ENCODE peak calls at places on chromosomes 12 and 14, in four cellular contexts. S is K562, L is HepG2, T is GM12878. C is an unnamed sample.

GRCh38 chr12:121748571-121749265 is 36.2 kb downstream of the TMEM120B start:
- DNase-seq in L (peak), S (peak), T (no peak), C (peak)

GRCh38 chr14:80291099-80291498 is 79.8 kb upstream of the DIO2 start:
- DNase-seq in T (no peak), L (no peak), S (no peak), C (no peak)

GRCh38 chr14:23028800-23029199 is 5.9 kb downstream of the PSMB5 start:
- DNase-seq in L (no peak), S (no peak), T (no peak), C (no peak)

GRCh38 chr12:718756-719138 is 33.6 kb upstream of the WNK1 start:
- DNase-seq in S (no peak), T (no peak), L (no peak), C (no peak)

GRCh38 chr12:70241845-70242244 is 1.4 kb upstream of the CNOT2 start:
- DNase-seq in T (no peak), L (no peak), S (no peak), C (no peak)

GRCh38 chr12:88243886-88244491 is 101.9 kb downstream of the TMTC3 start:
- DNase-seq in T (no peak), S (no peak), L (no peak), C (no peak)

GRCh38 chr14:77654001-77654431 is 37.6 kb upstream of the SPTLC2 start:
- DNase-seq in T (no peak), L (no peak), S (no peak), C (no peak)

GRCh38 chr12:94754653-94755052 is 104.3 kb upstream of the TMCC3 start:
- DNase-seq in L (no peak), S (no peak), T (no peak), C (no peak)

GRCh38 chr14:72663956-72664650 is 229.8 kb downstream of the DPF3 start:
- DNase-seq in T (no peak), S (no peak), L (no peak), C (no peak)

GRCh38 chr12:56521590-56522371 is at the start of gene RBMS2:
- DNase-seq in T (no peak), S (peak), L (peak), C (peak)

GRCh38 chr14:81455344-81455743 is 55.2 kb upstream of the STON2 start:
- DNase-seq in T (no peak), S (no peak), L (no peak), C (no peak)

GRCh38 chr14:105064721-105065143 is 498 bp downstream of the GPR132 start:
- DNase-seq in T (no peak), L (peak), S (no peak), C (no peak)

GRCh38 chr12:92065664-92066063 is 80.0 kb downstream of the BTG1 start:
- DNase-seq in L (no peak), T (no peak), S (no peak), C (no peak)

GRCh38 chr12:92070864-92071445 is 74.7 kb downstream of the BTG1 start:
- DNase-seq in T (no peak), L (peak), S (no peak), C (peak)

GRCh38 chr12:92073123-92073522 is 72.5 kb downstream of the BTG1 start:
- DNase-seq in S (no peak), T (no peak), L (no peak), C (no peak)

GRCh38 chr12:92068441-92068840 is 77.2 kb downstream of the BTG1 start:
- DNase-seq in S (no peak), L (peak), T (no peak), C (no peak)

DNA sequence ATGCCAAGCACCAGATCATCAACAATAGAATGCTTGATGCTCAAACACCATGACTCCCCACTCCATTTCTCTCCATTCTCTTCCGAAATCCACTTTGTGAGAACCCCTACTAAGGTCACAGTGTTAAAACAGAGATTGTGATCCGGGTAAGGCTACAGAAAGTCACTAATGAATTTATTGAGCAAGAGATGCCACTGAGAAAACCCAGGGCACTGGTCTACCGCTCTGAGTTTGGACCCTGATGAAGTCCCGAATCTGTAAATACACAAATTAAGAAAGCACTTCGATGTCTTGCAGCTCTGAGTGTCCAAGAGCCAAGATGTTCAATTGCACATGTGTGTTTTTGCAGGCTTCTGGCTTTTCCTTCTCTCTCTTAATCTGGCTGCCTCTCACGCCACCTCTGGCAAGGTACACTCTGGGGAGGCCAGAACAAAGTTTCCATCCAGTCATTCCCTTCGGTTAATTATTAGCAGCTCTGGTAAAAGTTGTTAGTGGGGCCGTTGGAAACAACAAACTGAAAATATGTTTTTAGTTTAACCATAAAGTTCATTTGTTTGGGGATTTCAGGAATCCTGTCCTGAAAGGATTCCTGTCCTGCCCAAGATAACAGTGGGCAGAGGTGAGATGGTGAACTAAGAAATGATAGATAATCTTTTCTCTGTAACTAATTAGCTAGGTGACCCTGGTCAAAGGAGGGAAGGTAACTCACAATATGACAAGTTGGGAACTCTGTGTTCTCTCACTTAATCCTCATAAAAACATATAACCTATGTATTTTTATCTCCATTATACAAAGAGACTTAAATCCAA is 75.4 kb downstream of the BTG1 start:
- DNase-seq in S (no peak), T (no peak), L (peak), C (peak)
- H3K4me3 ChIP-seq in S (no peak), T (no peak), L (peak), C (no peak)

GRCh38 chr12:24905431-24905830 is 43.5 kb downstream of the BCAT1 start:
- DNase-seq in L (no peak), T (no peak), S (no peak), C (no peak)
- TF ChIP-seq POLR2AphosphoS2 in L (no peak), T (no peak), S (no peak), C (no peak)

GRCh38 chr14:101991336-101991735 is 27.0 kb downstream of the DYNC1H1 start:
- DNase-seq in T (peak), S (no peak), L (no peak), C (no peak)
- H3K4me3 ChIP-seq in T (peak), S (no peak), L (no peak), C (no peak)

GRCh38 chr12:71592841-71593240 is 70.8 kb downstream of the ZFC3H1 start:
- DNase-seq in L (no peak), T (no peak), S (no peak), C (no peak)

GRCh38 chr12:71589478-71589881 is 74.2 kb downstream of the ZFC3H1 start:
- DNase-seq in T (no peak), S (no peak), L (no peak), C (no peak)

GRCh38 chr12:71599213-71599612 is 64.4 kb downstream of the ZFC3H1 start:
- DNase-seq in T (no peak), S (no peak), L (no peak), C (no peak)

GRCh38 chr12:71591601-71592000 is 72.0 kb downstream of the ZFC3H1 start:
- DNase-seq in S (no peak), L (no peak), T (no peak), C (no peak)

GRCh38 chr12:71594214-71594948 is 69.3 kb downstream of the ZFC3H1 start:
- DNase-seq in S (peak), L (peak), T (no peak), C (peak)
- TF ChIP-seq POLR2AphosphoS2 in S (no peak), L (no peak), T (no peak), C (no peak)

GRCh38 chr12:43795716-43796282 is 10.3 kb downstream of the TWF1 start:
- DNase-seq in L (peak), T (no peak), S (no peak), C (peak)
- H3K4me3 ChIP-seq in L (no peak), T (no peak), S (no peak), C (no peak)

DNA sequence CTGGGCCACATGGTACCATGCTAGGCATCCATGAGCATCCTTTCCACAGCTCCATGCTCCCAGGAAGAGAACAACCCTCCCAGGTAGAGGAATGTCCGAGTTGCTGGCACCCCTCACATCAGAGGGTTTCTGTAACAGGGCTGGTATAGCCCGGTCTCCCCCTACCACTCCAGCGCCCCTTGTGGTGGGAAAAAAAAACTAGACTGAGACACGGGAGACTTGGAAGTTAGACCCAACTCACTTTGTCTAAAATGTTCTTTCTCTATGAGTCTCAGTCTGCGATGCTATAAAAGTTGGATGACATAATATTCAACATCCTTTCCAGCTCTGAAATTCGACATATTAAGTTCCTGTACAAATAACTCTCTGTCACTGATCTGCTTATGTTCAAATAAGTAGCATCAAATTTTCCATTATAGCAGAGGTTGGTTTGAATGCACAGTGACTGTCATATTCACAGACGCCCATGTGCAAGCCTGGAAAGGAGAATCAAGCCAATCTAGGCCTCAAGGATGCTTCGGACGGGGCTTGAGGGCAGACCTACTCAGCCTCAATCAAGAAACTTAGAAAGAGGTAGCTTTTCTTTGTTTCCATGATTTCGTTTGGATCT is 25.7 kb upstream of the TC2N start:
- DNase-seq in S (peak), T (no peak), L (peak), C (no peak)
- TF ChIP-seq POLR2AphosphoS2 in S (no peak), T (no peak), L (no peak), C (no peak)

DNA sequence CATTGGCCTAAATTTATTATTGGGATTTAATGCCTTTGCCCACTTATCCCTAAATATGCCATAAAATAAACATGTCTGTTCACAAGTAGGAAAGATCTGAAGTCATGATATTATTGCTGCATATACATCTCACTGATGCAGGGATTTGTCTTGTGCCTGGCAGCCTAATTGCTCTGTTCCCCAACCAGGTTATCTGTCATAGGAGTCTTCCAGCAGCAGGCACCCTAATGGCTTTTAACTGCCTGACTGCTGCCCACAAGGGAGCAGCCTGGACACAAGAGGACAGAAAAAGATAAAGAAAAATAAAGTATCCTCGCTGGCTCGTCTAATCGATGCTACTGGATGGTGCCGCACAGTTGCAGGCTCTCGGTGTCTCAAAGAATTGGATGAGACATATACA is 337.6 kb upstream of the FAR2 start:
- DNase-seq in T (no peak), L (no peak), S (no peak), C (no peak)
- H3K4me3 ChIP-seq in T (no peak), L (no peak), S (no peak), C (no peak)

GRCh38 chr14:61101803-61102548 is 120.9 kb downstream of the SLC38A6 start:
- DNase-seq in T (no peak), S (no peak), L (no peak), C (no peak)

GRCh38 chr14:61104358-61104757 is 123.3 kb downstream of the SLC38A6 start:
- DNase-seq in S (no peak), T (no peak), L (no peak), C (no peak)

GRCh38 chr14:61102549-61103466 is 121.8 kb downstream of the SLC38A6 start:
- DNase-seq in L (peak), T (no peak), S (peak), C (no peak)

GRCh38 chr14:61106627-61107147 is 125.6 kb downstream of the SLC38A6 start:
- DNase-seq in L (no peak), T (no peak), S (no peak), C (no peak)

DNA sequence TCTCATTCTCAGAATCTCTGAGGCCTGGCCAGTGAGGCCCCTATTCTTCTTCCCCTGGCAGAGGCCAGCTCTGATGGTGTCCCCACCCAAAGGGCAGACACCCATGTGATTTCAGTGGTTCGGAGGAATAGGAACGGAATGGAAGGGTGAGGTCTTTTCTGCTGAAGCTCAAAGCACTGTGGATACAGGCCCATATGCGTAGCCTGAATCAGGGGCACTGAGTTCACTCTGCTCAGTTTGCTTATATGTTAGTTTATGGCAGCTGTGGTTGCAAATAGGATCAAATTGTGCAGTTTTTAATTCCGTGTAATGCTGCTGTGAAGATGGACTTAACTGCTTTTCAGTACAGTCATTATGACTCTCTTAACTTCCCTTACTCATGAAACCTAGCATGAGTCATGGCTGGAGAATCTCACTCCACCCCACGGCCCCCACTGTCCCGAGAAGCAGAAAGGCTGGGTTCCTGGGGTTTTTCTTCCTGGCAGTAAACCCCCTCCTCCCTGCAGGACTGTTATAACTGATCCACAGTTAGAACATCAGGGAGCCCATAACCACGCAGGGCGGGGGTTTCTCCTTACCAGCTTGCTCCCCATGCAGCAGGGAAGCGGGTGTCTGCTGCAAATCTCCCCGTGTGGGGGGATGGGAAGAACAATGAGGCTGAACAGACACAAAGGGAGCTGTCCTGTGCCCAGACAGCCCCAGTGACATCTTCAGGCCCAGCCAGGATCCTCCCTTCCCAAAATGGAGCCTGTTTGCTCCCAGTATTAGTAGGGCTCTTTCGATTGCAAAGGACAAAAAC is 122.7 kb downstream of the SLC38A6 start:
- DNase-seq in S (peak), L (peak), T (no peak), C (peak)
- TF ChIP-seq POLR2AphosphoS2 in S (no peak), L (no peak), T (no peak), C (no peak)

C was measured in A549.